ENCODE peak calls at places on chromosomes 2 and 18, in eight cellular contexts. U is heart right ventricle; F is amniotic stem cell; K is activated T-helper 1 cell treated with anti-CD3 and anti-CD28 coated beads, Interleukin-12 subunit alpha, Interleukin-12 subunit beta, Interleukin-2, Interleukin-4 antibody, amounts not matched to agents 30 ng/mL and 10 ng/mL and 1 ng/mL, durations not matched to agents 14 hours and 24 hours and 36 hours; S is esophagus squamous epithelium; I is stimulated activated CD8-positive, alpha-beta memory T cell treated with anti-CD3 and anti-CD28 coated beads, Interleukin-4, amount 100 ng/mL, for 4 hours; D is activated naive CD4-positive, alpha-beta T cell treated with Interleukin-2 at 50 U/mL for 16 hours; A is HFFc6. M is an unnamed sample.

GRCh38 chr2:231940795-231941194 is 14.6 kb upstream of the NPPC start:
- DNase-seq in I (no peak), A (no peak), U (no peak), K (no peak), D (no peak), F (no peak), S (no peak), M (no peak)

GRCh38 chr2:181586569-181587076 is 70.3 kb downstream of the CERKL start:
- DNase-seq in S (no peak), U (no peak), F (no peak), K (no peak), D (no peak), I (no peak), A (no peak), M (no peak)

GRCh38 chr2:201831469-201831868 is 25.1 kb downstream of the CDK15 start:
- DNase-seq in I (no peak), F (peak), A (peak), S (no peak), D (no peak), U (no peak), K (no peak), M (peak)

GRCh38 chr2:31000970-31001369 is 137.3 kb downstream of the GALNT14 start:
- DNase-seq in F (no peak), I (no peak), U (no peak), A (no peak), S (no peak), D (no peak), K (no peak), M (no peak)

GRCh38 chr2:96773922-96774321 is 13.2 kb downstream of the CNNM4 start:
- DNase-seq in A (no peak), D (peak), U (no peak), K (peak), I (no peak), F (no peak), S (no peak), M (no peak)

GRCh38 chr2:68282814-68283812 is 30.8 kb upstream of the PPP3R1 start:
- DNase-seq in I (no peak), D (no peak), U (no peak), S (no peak), A (peak), K (no peak), F (no peak), M (no peak)

GRCh38 chr2:28904295-28904694 is 9.8 kb downstream of the WDR43 start:
- DNase-seq in F (no peak), U (no peak), A (peak), I (no peak), S (no peak), D (no peak), K (no peak), M (no peak)

GRCh38 chr2:216388046-216388884 is 16.0 kb upstream of the MARCHF4 start:
- DNase-seq in K (no peak), A (no peak), D (peak), F (no peak), S (no peak), U (no peak), I (no peak), M (no peak)

GRCh38 chr2:3168230-3168891 is 209.3 kb downstream of the EIPR1 start:
- DNase-seq in S (no peak), K (no peak), F (peak), A (peak), U (no peak), I (no peak), D (no peak), M (peak)

GRCh38 chr2:230924092-230924469 is 961 bp downstream of the GPR55 start:
- DNase-seq in D (no peak), K (no peak), F (no peak), U (no peak), S (no peak), A (no peak), I (no peak), M (no peak)

GRCh38 chr2:160220545-160221009 is 20.5 kb upstream of the ITGB6 start:
- DNase-seq in D (peak), F (no peak), A (no peak), K (peak), S (no peak), U (no peak), I (no peak), M (no peak)

GRCh38 chr2:172472441-172473051 is 45.2 kb downstream of the ITGA6 start:
- DNase-seq in I (no peak), D (no peak), U (no peak), K (no peak), S (no peak), F (no peak), A (no peak), M (no peak)

GRCh38 chr18:29161429-29161828 is 984.5 kb upstream of the CDH2 start:
- DNase-seq in I (no peak), A (no peak), F (no peak), S (no peak), D (no peak), K (no peak), U (no peak), M (no peak)

GRCh38 chr2:172859821-172860707 is 124.4 kb downstream of the RAPGEF4 start:
- DNase-seq in S (no peak), K (no peak), U (no peak), D (no peak), A (no peak), F (no peak), I (no peak), M (no peak)

GRCh38 chr2:96907405-96908041 is 37.6 kb upstream of the SEMA4C start:
- DNase-seq in S (no peak), U (peak), K (no peak), D (no peak), F (no peak), I (no peak), A (peak), M (no peak)

GRCh38 chr2:209592106-209592505 is 168.3 kb downstream of the MAP2 start:
- DNase-seq in F (no peak), A (no peak), K (no peak), U (no peak), D (no peak), S (no peak), I (no peak), M (no peak)

GRCh38 chr2:126908721-126909177 is 10.1 kb downstream of the TEX51 start:
- DNase-seq in S (no peak), A (no peak), F (no peak), D (no peak), U (no peak), I (no peak), K (no peak), M (no peak)

GRCh38 chr18:68480196-68480595 is 234.7 kb downstream of the TMX3 start:
- DNase-seq in D (no peak), A (no peak), I (no peak), K (no peak), F (no peak), S (no peak), U (no peak), M (no peak)

GRCh38 chr2:127408004-127408806 is 10.0 kb upstream of the PROC start:
- DNase-seq in U (peak), S (peak), D (peak), F (peak), I (peak), K (peak), A (peak), M (peak)

GRCh38 chr2:212030709-212031108 is 507.9 kb downstream of the ERBB4 start:
- DNase-seq in A (no peak), K (no peak), U (no peak), F (no peak), I (no peak), S (no peak), D (no peak), M (no peak)

GRCh38 chr2:23532311-23533013 is 147.5 kb downstream of the KLHL29 start:
- DNase-seq in U (no peak), K (peak), F (no peak), I (peak), D (peak), A (no peak), S (no peak), M (no peak)

M was measured in BJ.